ENCODE peak calls at places on chromosomes 7 and 10, in five cellular contexts. One of them, this sample, is unnamed.

GRCh38 chr10:51804861-51805260 is 105.5 kb upstream of the CSTF2T start:
- DNase-seq in dermis microvascular lymphatic vessel endothelial cell: no peak
- DNase-seq in sciatic nerve: no peak
- DNase-seq in activated T-helper 1 cell treated with anti-CD3 and anti-CD28 coated beads, Interleukin-2, amount 50 U/mL, for 16 hours: no peak
- DNase-seq in OCI-LY7: no peak
- DNase-seq in this sample: no peak

GRCh38 chr7:133575726-133576125 is 322.8 kb downstream of the EXOC4 start:
- DNase-seq in dermis microvascular lymphatic vessel endothelial cell: no peak
- DNase-seq in sciatic nerve: no peak
- DNase-seq in activated T-helper 1 cell treated with anti-CD3 and anti-CD28 coated beads, Interleukin-2, amount 50 U/mL, for 16 hours: no peak
- DNase-seq in OCI-LY7: no peak
- DNase-seq in this sample: no peak

GRCh38 chr7:50151661-50152060 is 58.6 kb upstream of the ZPBP start:
- DNase-seq in dermis microvascular lymphatic vessel endothelial cell: no peak
- DNase-seq in sciatic nerve: no peak
- DNase-seq in activated T-helper 1 cell treated with anti-CD3 and anti-CD28 coated beads, Interleukin-2, amount 50 U/mL, for 16 hours: no peak
- DNase-seq in OCI-LY7: peak; percentile 58
- DNase-seq in this sample: no peak

GRCh38 chr7:27605689-27606269 is 56.9 kb downstream of the HIBADH start:
- DNase-seq in dermis microvascular lymphatic vessel endothelial cell: no peak
- DNase-seq in sciatic nerve: no peak
- DNase-seq in activated T-helper 1 cell treated with anti-CD3 and anti-CD28 coated beads, Interleukin-2, amount 50 U/mL, for 16 hours: no peak
- DNase-seq in OCI-LY7: peak; percentile 28
- DNase-seq in this sample: no peak

GRCh38 chr7:124275411-124275810 is 242.5 kb upstream of the TMEM229A start:
- DNase-seq in dermis microvascular lymphatic vessel endothelial cell: no peak
- DNase-seq in sciatic nerve: no peak
- DNase-seq in activated T-helper 1 cell treated with anti-CD3 and anti-CD28 coated beads, Interleukin-2, amount 50 U/mL, for 16 hours: no peak
- DNase-seq in OCI-LY7: no peak
- DNase-seq in this sample: no peak

GRCh38 chr10:14571866-14572507 is 202.7 kb downstream of the FAM107B start:
- DNase-seq in dermis microvascular lymphatic vessel endothelial cell: peak; percentile 51
- DNase-seq in sciatic nerve: no peak
- DNase-seq in activated T-helper 1 cell treated with anti-CD3 and anti-CD28 coated beads, Interleukin-2, amount 50 U/mL, for 16 hours: no peak
- DNase-seq in OCI-LY7: no peak
- DNase-seq in this sample: peak; percentile 81

GRCh38 chr7:104045183-104045582 is 55.7 kb upstream of the RELN start:
- DNase-seq in dermis microvascular lymphatic vessel endothelial cell: no peak
- DNase-seq in sciatic nerve: no peak
- DNase-seq in activated T-helper 1 cell treated with anti-CD3 and anti-CD28 coated beads, Interleukin-2, amount 50 U/mL, for 16 hours: no peak
- DNase-seq in OCI-LY7: no peak
- DNase-seq in this sample: no peak

GRCh38 chr7:47653550-47654351 is 71.8 kb upstream of the TNS3 start:
- DNase-seq in dermis microvascular lymphatic vessel endothelial cell: peak; percentile 67
- DNase-seq in sciatic nerve: no peak
- DNase-seq in activated T-helper 1 cell treated with anti-CD3 and anti-CD28 coated beads, Interleukin-2, amount 50 U/mL, for 16 hours: no peak
- DNase-seq in OCI-LY7: no peak
- DNase-seq in this sample: peak; percentile 56

GRCh38 chr10:78742730-78743615 is 325.8 kb upstream of the ZMIZ1 start:
- DNase-seq in dermis microvascular lymphatic vessel endothelial cell: no peak
- DNase-seq in sciatic nerve: peak; percentile 73
- DNase-seq in activated T-helper 1 cell treated with anti-CD3 and anti-CD28 coated beads, Interleukin-2, amount 50 U/mL, for 16 hours: no peak
- DNase-seq in OCI-LY7: peak; percentile 55
- DNase-seq in this sample: no peak

GRCh38 chr10:7251696-7252465 is 159.0 kb downstream of the SFMBT2 start:
- DNase-seq in dermis microvascular lymphatic vessel endothelial cell: no peak
- DNase-seq in sciatic nerve: no peak
- DNase-seq in activated T-helper 1 cell treated with anti-CD3 and anti-CD28 coated beads, Interleukin-2, amount 50 U/mL, for 16 hours: no peak
- DNase-seq in OCI-LY7: no peak
- DNase-seq in this sample: peak; percentile 64

GRCh38 chr10:110496553-110497437 is 912 bp upstream of the DUSP5 start:
- DNase-seq in dermis microvascular lymphatic vessel endothelial cell: no peak
- DNase-seq in sciatic nerve: peak; percentile 59
- DNase-seq in activated T-helper 1 cell treated with anti-CD3 and anti-CD28 coated beads, Interleukin-2, amount 50 U/mL, for 16 hours: no peak
- DNase-seq in OCI-LY7: no peak
- DNase-seq in this sample: peak; percentile 74

GRCh38 chr10:98404571-98405396 is 10.2 kb downstream of the PYROXD2 start:
- DNase-seq in dermis microvascular lymphatic vessel endothelial cell: no peak
- DNase-seq in sciatic nerve: no peak
- DNase-seq in activated T-helper 1 cell treated with anti-CD3 and anti-CD28 coated beads, Interleukin-2, amount 50 U/mL, for 16 hours: no peak
- DNase-seq in OCI-LY7: no peak
- DNase-seq in this sample: no peak

GRCh38 chr10:99339077-99339476 is 9.9 kb downstream of the CNNM1 start:
- DNase-seq in dermis microvascular lymphatic vessel endothelial cell: no peak
- DNase-seq in sciatic nerve: no peak
- DNase-seq in activated T-helper 1 cell treated with anti-CD3 and anti-CD28 coated beads, Interleukin-2, amount 50 U/mL, for 16 hours: no peak
- DNase-seq in OCI-LY7: no peak
- DNase-seq in this sample: no peak

GRCh38 chr7:84985073-84985784 is 201.6 kb downstream of the SEMA3D start:
- DNase-seq in dermis microvascular lymphatic vessel endothelial cell: no peak
- DNase-seq in sciatic nerve: no peak
- DNase-seq in activated T-helper 1 cell treated with anti-CD3 and anti-CD28 coated beads, Interleukin-2, amount 50 U/mL, for 16 hours: no peak
- DNase-seq in OCI-LY7: no peak
- DNase-seq in this sample: no peak

GRCh38 chr7:156063241-156063810 is 251.1 kb upstream of the SHH start:
- DNase-seq in dermis microvascular lymphatic vessel endothelial cell: no peak
- DNase-seq in sciatic nerve: no peak
- DNase-seq in activated T-helper 1 cell treated with anti-CD3 and anti-CD28 coated beads, Interleukin-2, amount 50 U/mL, for 16 hours: no peak
- DNase-seq in OCI-LY7: no peak
- DNase-seq in this sample: no peak

GRCh38 chr10:73814276-73814895 is 3.0 kb upstream of the NDST2 start:
- DNase-seq in dermis microvascular lymphatic vessel endothelial cell: no peak
- DNase-seq in sciatic nerve: no peak
- DNase-seq in activated T-helper 1 cell treated with anti-CD3 and anti-CD28 coated beads, Interleukin-2, amount 50 U/mL, for 16 hours: no peak
- DNase-seq in OCI-LY7: no peak
- DNase-seq in this sample: no peak

GRCh38 chr10:110356628-110357245 is 52.0 kb upstream of the SMNDC1 start:
- DNase-seq in dermis microvascular lymphatic vessel endothelial cell: no peak
- DNase-seq in sciatic nerve: no peak
- DNase-seq in activated T-helper 1 cell treated with anti-CD3 and anti-CD28 coated beads, Interleukin-2, amount 50 U/mL, for 16 hours: peak; percentile 68
- DNase-seq in OCI-LY7: peak; percentile 98
- DNase-seq in this sample: peak; percentile 92

GRCh38 chr7:106064329-106064728 is 47.8 kb downstream of the SYPL1 start:
- DNase-seq in dermis microvascular lymphatic vessel endothelial cell: no peak
- DNase-seq in sciatic nerve: no peak
- DNase-seq in activated T-helper 1 cell treated with anti-CD3 and anti-CD28 coated beads, Interleukin-2, amount 50 U/mL, for 16 hours: no peak
- DNase-seq in OCI-LY7: peak; percentile 75
- DNase-seq in this sample: peak; percentile 78

GRCh38 chr10:44974628-44975431 is 3.8 kb downstream of the DEPP1 start:
- DNase-seq in dermis microvascular lymphatic vessel endothelial cell: no peak
- DNase-seq in sciatic nerve: peak; percentile 82
- DNase-seq in activated T-helper 1 cell treated with anti-CD3 and anti-CD28 coated beads, Interleukin-2, amount 50 U/mL, for 16 hours: peak; percentile 44
- DNase-seq in OCI-LY7: peak; percentile 80
- DNase-seq in this sample: peak; percentile 94

GRCh38 chr7:138006106-138006505 is 4.2 kb upstream of the CREB3L2 start:
- DNase-seq in dermis microvascular lymphatic vessel endothelial cell: no peak
- DNase-seq in sciatic nerve: no peak
- DNase-seq in activated T-helper 1 cell treated with anti-CD3 and anti-CD28 coated beads, Interleukin-2, amount 50 U/mL, for 16 hours: no peak
- DNase-seq in OCI-LY7: no peak
- DNase-seq in this sample: no peak

GRCh38 chr10:7409045-7409731 is 1.6 kb downstream of the SFMBT2 start:
- DNase-seq in dermis microvascular lymphatic vessel endothelial cell: no peak
- DNase-seq in sciatic nerve: peak; percentile 67
- DNase-seq in activated T-helper 1 cell treated with anti-CD3 and anti-CD28 coated beads, Interleukin-2, amount 50 U/mL, for 16 hours: no peak
- DNase-seq in OCI-LY7: peak; percentile 45
- DNase-seq in this sample: peak; percentile 83

GRCh38 chr7:86598721-86599120 is 45.0 kb upstream of the GRM3 start:
- DNase-seq in dermis microvascular lymphatic vessel endothelial cell: no peak
- DNase-seq in sciatic nerve: no peak
- DNase-seq in activated T-helper 1 cell treated with anti-CD3 and anti-CD28 coated beads, Interleukin-2, amount 50 U/mL, for 16 hours: no peak
- DNase-seq in OCI-LY7: no peak
- DNase-seq in this sample: peak; percentile 57

GRCh38 chr7:107372298-107372697 is 97.6 kb upstream of the GPR22 start:
- DNase-seq in dermis microvascular lymphatic vessel endothelial cell: no peak
- DNase-seq in sciatic nerve: no peak
- DNase-seq in activated T-helper 1 cell treated with anti-CD3 and anti-CD28 coated beads, Interleukin-2, amount 50 U/mL, for 16 hours: no peak
- DNase-seq in OCI-LY7: no peak
- DNase-seq in this sample: no peak

GRCh38 chr7:32890010-32890552 is 1.5 kb downstream of the KBTBD2 start:
- DNase-seq in dermis microvascular lymphatic vessel endothelial cell: no peak
- DNase-seq in sciatic nerve: no peak
- DNase-seq in activated T-helper 1 cell treated with anti-CD3 and anti-CD28 coated beads, Interleukin-2, amount 50 U/mL, for 16 hours: no peak
- DNase-seq in OCI-LY7: peak; percentile 19
- DNase-seq in this sample: no peak

GRCh38 chr7:66505531-66506451 is 122.9 kb upstream of the KCTD7 start:
- DNase-seq in dermis microvascular lymphatic vessel endothelial cell: no peak
- DNase-seq in sciatic nerve: peak; percentile 60
- DNase-seq in activated T-helper 1 cell treated with anti-CD3 and anti-CD28 coated beads, Interleukin-2, amount 50 U/mL, for 16 hours: no peak
- DNase-seq in OCI-LY7: no peak
- DNase-seq in this sample: peak; percentile 81

GRCh38 chr7:100553032-100553431 is 14.0 kb downstream of the AGFG2 start:
- DNase-seq in dermis microvascular lymphatic vessel endothelial cell: no peak
- DNase-seq in sciatic nerve: no peak
- DNase-seq in activated T-helper 1 cell treated with anti-CD3 and anti-CD28 coated beads, Interleukin-2, amount 50 U/mL, for 16 hours: no peak
- DNase-seq in OCI-LY7: no peak
- DNase-seq in this sample: no peak

GRCh38 chr7:134300988-134301387 is 15.7 kb downstream of the SLC35B4 start:
- DNase-seq in dermis microvascular lymphatic vessel endothelial cell: no peak
- DNase-seq in sciatic nerve: no peak
- DNase-seq in activated T-helper 1 cell treated with anti-CD3 and anti-CD28 coated beads, Interleukin-2, amount 50 U/mL, for 16 hours: no peak
- DNase-seq in OCI-LY7: no peak
- DNase-seq in this sample: no peak

GRCh38 chr10:133481657-133482056 is 27.9 kb downstream of the SCART1 start:
- DNase-seq in dermis microvascular lymphatic vessel endothelial cell: no peak
- DNase-seq in sciatic nerve: no peak
- DNase-seq in activated T-helper 1 cell treated with anti-CD3 and anti-CD28 coated beads, Interleukin-2, amount 50 U/mL, for 16 hours: no peak
- DNase-seq in OCI-LY7: no peak
- DNase-seq in this sample: no peak

GRCh38 chr10:84267503-84268126 is 22.8 kb downstream of the RGR start:
- DNase-seq in dermis microvascular lymphatic vessel endothelial cell: no peak
- DNase-seq in sciatic nerve: no peak
- DNase-seq in activated T-helper 1 cell treated with anti-CD3 and anti-CD28 coated beads, Interleukin-2, amount 50 U/mL, for 16 hours: peak; percentile 43
- DNase-seq in OCI-LY7: peak; percentile 46
- DNase-seq in this sample: no peak

GRCh38 chr10:75136346-75136745 is 24.9 kb downstream of the SAMD8 start:
- DNase-seq in dermis microvascular lymphatic vessel endothelial cell: no peak
- DNase-seq in sciatic nerve: no peak
- DNase-seq in activated T-helper 1 cell treated with anti-CD3 and anti-CD28 coated beads, Interleukin-2, amount 50 U/mL, for 16 hours: no peak
- DNase-seq in OCI-LY7: no peak
- DNase-seq in this sample: no peak

This sample was measured in spleen.